ENCODE peak calls at places on chromosome 1, in six cellular contexts. Z is PC-9, U is OCI-LY7, W is neural progenitor cell, R is colonic mucosa, D is pancreas. M is an unnamed sample.

GRCh38 chr1:216528816-216529215 is 105.6 kb upstream of the USH2A start:
- DNase-seq in W (no peak), U (peak), Z (no peak), R (no peak), D (no peak), M (peak)

GRCh38 chr1:173868266-173869107 is at the start of gene ZBTB37:
- DNase-seq in Z (peak), D (peak), U (peak), R (peak), W (peak), M (peak)

GRCh38 chr1:160628799-160629263 is 18.0 kb downstream of the SLAMF1 start:
- DNase-seq in W (no peak), R (no peak), D (no peak), U (no peak), Z (no peak), M (no peak)

GRCh38 chr1:76939107-76939816 is 72.0 kb downstream of the ST6GALNAC5 start:
- DNase-seq in D (no peak), U (no peak), W (no peak), Z (no peak), R (no peak), M (peak)

GRCh38 chr1:240385985-240386978 is 225.7 kb downstream of the GREM2 start:
- DNase-seq in Z (no peak), R (no peak), U (no peak), W (no peak), D (no peak), M (no peak)

GRCh38 chr1:245860681-245861552 is 646.2 kb downstream of the SMYD3 start:
- DNase-seq in U (no peak), D (no peak), R (no peak), Z (no peak), W (no peak), M (no peak)

GRCh38 chr1:8133657-8134430 is 107.7 kb upstream of the ERRFI1 start:
- DNase-seq in R (peak), D (no peak), U (no peak), Z (no peak), W (no peak), M (no peak)

GRCh38 chr1:203650012-203650836 is 23.6 kb downstream of the ATP2B4 start:
- DNase-seq in U (peak), R (peak), D (peak), Z (peak), W (peak), M (peak)

GRCh38 chr1:230825061-230825803 is 43.1 kb downstream of the C1orf198 start:
- DNase-seq in W (no peak), D (no peak), U (no peak), R (no peak), Z (peak), M (no peak)

GRCh38 chr1:244599937-244600350 is 53.0 kb upstream of the DESI2 start:
- DNase-seq in U (no peak), W (no peak), Z (peak), R (no peak), D (no peak), M (peak)

GRCh38 chr1:86754265-86754974 is 50.0 kb downstream of the SH3GLB1 start:
- DNase-seq in R (no peak), W (no peak), D (no peak), U (no peak), Z (no peak), M (no peak)

GRCh38 chr1:34750610-34751009 is 4.2 kb upstream of the GJB5 start:
- DNase-seq in W (no peak), R (no peak), D (no peak), Z (no peak), U (no peak), M (no peak)

GRCh38 chr1:46130144-46130543 is 2.3 kb downstream of the PIK3R3 start:
- DNase-seq in U (peak), D (no peak), R (no peak), Z (no peak), W (no peak), M (no peak)

GRCh38 chr1:41631971-41632370 is 147.5 kb upstream of the EDN2 start:
- DNase-seq in R (no peak), U (no peak), D (no peak), Z (no peak), W (no peak), M (no peak)

GRCh38 chr1:15132961-15133360 is 20.6 kb upstream of the TMEM51 start:
- DNase-seq in Z (no peak), U (no peak), D (no peak), W (no peak), R (no peak), M (no peak)

GRCh38 chr1:234925440-234926251 is 203.0 kb downstream of the TOMM20 start:
- DNase-seq in Z (peak), D (no peak), U (peak), R (peak), W (no peak), M (peak)

GRCh38 chr1:112793631-112794565 is 78.8 kb upstream of the PPM1J start:
- DNase-seq in W (no peak), R (no peak), U (no peak), D (peak), Z (no peak), M (no peak)

GRCh38 chr1:31697369-31697984 is 6.3 kb downstream of the COL16A1 start:
- DNase-seq in Z (no peak), R (no peak), D (no peak), W (no peak), U (no peak), M (no peak)

GRCh38 chr1:1181129-1181937 is 7.7 kb downstream of the TTLL10 start:
- DNase-seq in Z (no peak), W (peak), D (peak), U (no peak), R (no peak), M (no peak)

GRCh38 chr1:109133815-109134214 is 19.9 kb downstream of the ELAPOR1 start:
- DNase-seq in R (peak), W (no peak), Z (no peak), D (peak), U (peak), M (no peak)

GRCh38 chr1:117673405-117673804 is 67.6 kb downstream of the TENT5C start:
- DNase-seq in W (no peak), U (no peak), Z (no peak), R (peak), D (no peak), M (no peak)

GRCh38 chr1:243287128-243287470 is 31.3 kb downstream of the SDCCAG8 start:
- DNase-seq in D (no peak), W (no peak), U (no peak), Z (no peak), R (no peak), M (no peak)

GRCh38 chr1:113811353-113811887 is 856 bp downstream of the RSBN1 start:
- DNase-seq in W (peak), U (peak), D (no peak), R (peak), Z (no peak), M (peak)

GRCh38 chr1:245888809-245889208 is 618.3 kb downstream of the SMYD3 start:
- DNase-seq in Z (no peak), D (no peak), W (peak), U (peak), R (no peak), M (peak)

GRCh38 chr1:183724350-183725042 is 71.4 kb upstream of the APOBEC4 start:
- DNase-seq in W (no peak), R (no peak), D (no peak), U (no peak), Z (no peak), M (no peak)

GRCh38 chr1:54813479-54814147 is 12.5 kb upstream of the TTC22 start:
- DNase-seq in D (no peak), W (peak), U (no peak), R (peak), Z (no peak), M (peak)

GRCh38 chr1:169086603-169087455 is 19.7 kb upstream of the ATP1B1 start:
- DNase-seq in W (no peak), Z (no peak), R (no peak), D (no peak), U (no peak), M (no peak)

GRCh38 chr1:41479000-41479807 is 5.3 kb downstream of the EDN2 start:
- DNase-seq in Z (no peak), U (no peak), W (no peak), D (peak), R (no peak), M (no peak)

GRCh38 chr1:235022341-235023196 is 106.1 kb downstream of the TOMM20 start:
- DNase-seq in U (no peak), D (no peak), Z (no peak), R (no peak), W (no peak), M (peak)

GRCh38 chr1:167711797-167712196 is 10.0 kb upstream of the MPZL1 start:
- DNase-seq in D (no peak), Z (no peak), W (no peak), U (no peak), R (peak), M (no peak)

GRCh38 chr1:230682274-230682673 is 31.6 kb downstream of the AGT start:
- DNase-seq in D (no peak), R (no peak), U (no peak), Z (no peak), W (no peak), M (no peak)

GRCh38 chr1:4624801-4625200 is 29.6 kb upstream of the AJAP1 start:
- DNase-seq in D (no peak), R (no peak), W (no peak), Z (no peak), U (no peak), M (no peak)

GRCh38 chr1:116580446-116581322 is 9.9 kb upstream of the CD58 start:
- DNase-seq in W (no peak), R (no peak), D (no peak), Z (no peak), U (no peak), M (no peak)

GRCh38 chr1:158864595-158864994 is 33.4 kb downstream of the MNDA start:
- DNase-seq in R (no peak), Z (no peak), D (no peak), U (no peak), W (peak), M (no peak)

GRCh38 chr1:232012773-232013386 is 386.3 kb downstream of the DISC1 start:
- DNase-seq in Z (no peak), U (no peak), R (peak), D (no peak), W (no peak), M (no peak)

GRCh38 chr1:121519042-121519755 is 334.4 kb downstream of the SRGAP2C start:
- DNase-seq in R (peak), W (peak), D (peak), U (peak), Z (peak), M (peak)

DNA sequence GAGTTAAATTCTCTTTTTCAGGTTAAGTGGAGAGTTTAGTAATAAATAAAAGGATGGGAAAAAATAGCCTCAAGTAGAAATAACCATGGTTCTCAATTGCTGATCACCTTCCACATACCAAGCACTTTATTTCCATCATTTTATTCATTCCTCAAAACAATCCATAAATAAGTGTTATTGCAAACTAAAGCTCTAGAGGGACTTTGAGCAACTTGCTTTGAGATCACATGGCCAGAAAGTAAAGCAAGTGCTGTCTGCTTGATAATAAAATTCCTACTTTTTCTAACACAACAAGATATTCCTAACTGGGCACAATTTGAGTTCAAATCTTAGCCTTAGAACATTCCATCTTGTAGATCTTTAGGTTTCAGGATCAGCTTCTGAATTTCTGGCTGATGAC is 97.1 kb upstream of the C1orf87 start:
- DNase-seq in D (no peak), W (no peak), R (no peak), U (no peak), Z (no peak), M (no peak)
- TF ChIP-seq CTCF in D (no peak), W (no peak), R (no peak), U (no peak), Z (no peak), M (no peak)

GRCh38 chr1:207965602-207966387 is 54.9 kb upstream of the CD34 start:
- DNase-seq in D (no peak), U (no peak), R (no peak), W (peak), Z (no peak), M (no peak)

GRCh38 chr1:207963429-207964194 is 52.7 kb upstream of the CD34 start:
- DNase-seq in R (peak), W (peak), D (peak), Z (peak), U (peak), M (peak)

GRCh38 chr1:207962716-207963428 is 51.9 kb upstream of the CD34 start:
- DNase-seq in Z (no peak), W (no peak), U (no peak), D (peak), R (peak), M (peak)

GRCh38 chr1:207966521-207966920 is 55.6 kb upstream of the CD34 start:
- DNase-seq in U (no peak), W (no peak), Z (no peak), D (no peak), R (no peak), M (no peak)

GRCh38 chr1:207964195-207964966 is 53.5 kb upstream of the CD34 start:
- DNase-seq in W (no peak), U (no peak), R (no peak), Z (peak), D (no peak), M (no peak)
- H3K4me3 ChIP-seq in W (no peak), U (no peak), R (no peak), Z (no peak), D (peak), M (no peak)

DNA sequence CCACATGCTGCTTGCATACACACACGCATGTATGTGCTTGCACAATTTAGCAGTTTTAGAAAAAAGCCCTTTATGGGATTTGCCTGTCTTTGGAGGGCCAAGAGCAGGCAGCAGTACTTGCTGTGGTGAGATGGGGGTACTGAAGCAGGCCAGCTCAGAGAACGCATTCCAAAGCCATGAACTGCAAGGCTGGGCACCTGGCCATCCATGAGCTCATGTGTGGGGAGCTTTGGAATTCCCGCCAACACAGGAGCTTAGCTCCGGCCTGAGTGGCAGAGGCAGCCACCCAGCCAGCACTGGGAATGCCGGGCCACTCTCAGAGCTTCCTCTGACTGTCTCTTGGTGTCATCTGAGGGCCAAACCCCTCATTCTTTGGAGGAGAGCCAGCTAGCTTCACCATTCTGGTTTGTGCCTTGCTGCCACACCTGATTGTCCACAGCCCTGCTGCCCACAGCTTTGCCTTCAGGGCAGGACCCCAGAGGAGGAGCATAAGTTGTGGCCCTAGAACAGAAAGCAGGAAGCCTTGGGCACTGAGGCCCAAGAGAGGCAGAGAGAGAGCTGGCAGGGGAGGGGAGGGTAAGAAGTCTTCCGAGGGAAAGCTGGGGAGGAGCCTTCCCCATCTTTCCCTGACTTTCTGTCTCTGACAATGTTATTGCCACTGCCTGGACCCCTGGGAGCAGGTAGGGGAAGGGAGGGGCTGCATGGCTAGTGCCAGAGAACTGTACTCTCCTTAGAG is 92.1 kb upstream of the POU3F1 start:
- DNase-seq in W (peak), R (peak), D (peak), Z (peak), U (no peak), M (no peak)
- TF ChIP-seq CTCF in W (no peak), R (no peak), D (peak), Z (no peak), U (no peak), M (no peak)

GRCh38 chr1:16145030-16145987 is 10.6 kb downstream of the EPHA2 start:
- DNase-seq in Z (peak), W (peak), R (peak), D (peak), U (no peak), M (no peak)

GRCh38 chr1:16147615-16147926 is 8.3 kb downstream of the EPHA2 start:
- DNase-seq in D (no peak), R (no peak), U (no peak), W (no peak), Z (no peak), M (no peak)

GRCh38 chr1:16148329-16149092 is 7.4 kb downstream of the EPHA2 start:
- DNase-seq in D (no peak), U (no peak), Z (no peak), W (no peak), R (no peak), M (no peak)

GRCh38 chr1:16145988-16146887 is 9.6 kb downstream of the EPHA2 start:
- DNase-seq in W (peak), Z (peak), U (no peak), R (peak), D (peak), M (peak)

GRCh38 chr1:16146888-16147614 is 8.8 kb downstream of the EPHA2 start:
- DNase-seq in W (no peak), R (no peak), Z (peak), D (no peak), U (no peak), M (no peak)
- H3K4me3 ChIP-seq in W (peak), R (no peak), Z (peak), D (no peak), U (no peak), M (no peak)

M was measured in GM12865.